ENCODE peak calls at places on chromosome 19, in ten cellular contexts. One of them, this sample, is unnamed.

GRCh38 chr19:48004236-48004635 is 9.8 kb downstream of the ELSPBP1 start:
- DNase-seq in CD8-positive, alpha-beta memory T cell: no peak
- DNase-seq in adrenal gland: no peak
- DNase-seq in tibial nerve: no peak
- DNase-seq in heart left ventricle: no peak
- DNase-seq in neural progenitor cell: no peak
- DNase-seq in IMR-90: no peak
- DNase-seq in colonic mucosa: no peak
- DNase-seq in hepatocyte: no peak
- DNase-seq in naive thymus-derived CD4-positive, alpha-beta T cell: no peak
- DNase-seq in this sample: no peak

GRCh38 chr19:35995655-35995993 is 636 bp downstream of the SDHAF1 start:
- DNase-seq in CD8-positive, alpha-beta memory T cell: peak
- DNase-seq in adrenal gland: peak
- DNase-seq in tibial nerve: no peak
- DNase-seq in heart left ventricle: peak
- DNase-seq in neural progenitor cell: peak
- DNase-seq in IMR-90: peak
- DNase-seq in colonic mucosa: peak
- DNase-seq in hepatocyte: peak
- DNase-seq in naive thymus-derived CD4-positive, alpha-beta T cell: peak
- DNase-seq in this sample: peak

GRCh38 chr19:48396871-48397176 is 3.4 kb downstream of the GRIN2D start:
- DNase-seq in CD8-positive, alpha-beta memory T cell: no peak
- DNase-seq in adrenal gland: no peak
- DNase-seq in tibial nerve: no peak
- DNase-seq in heart left ventricle: no peak
- DNase-seq in neural progenitor cell: no peak
- DNase-seq in IMR-90: no peak
- DNase-seq in colonic mucosa: no peak
- DNase-seq in hepatocyte: no peak
- DNase-seq in naive thymus-derived CD4-positive, alpha-beta T cell: no peak
- DNase-seq in this sample: no peak

GRCh38 chr19:15928321-15928720 is 6.0 kb downstream of the CYP4F11 start:
- DNase-seq in CD8-positive, alpha-beta memory T cell: no peak
- DNase-seq in adrenal gland: no peak
- DNase-seq in tibial nerve: no peak
- DNase-seq in heart left ventricle: no peak
- DNase-seq in neural progenitor cell: no peak
- DNase-seq in IMR-90: no peak
- DNase-seq in colonic mucosa: no peak
- DNase-seq in hepatocyte: no peak
- DNase-seq in naive thymus-derived CD4-positive, alpha-beta T cell: no peak
- DNase-seq in this sample: no peak

GRCh38 chr19:10516064-10516385 is 1.2 kb downstream of the S1PR5 start:
- DNase-seq in CD8-positive, alpha-beta memory T cell: peak
- DNase-seq in adrenal gland: no peak
- DNase-seq in tibial nerve: no peak
- DNase-seq in heart left ventricle: no peak
- DNase-seq in neural progenitor cell: no peak
- DNase-seq in IMR-90: no peak
- DNase-seq in colonic mucosa: no peak
- DNase-seq in hepatocyte: no peak
- DNase-seq in naive thymus-derived CD4-positive, alpha-beta T cell: no peak
- DNase-seq in this sample: no peak

GRCh38 chr19:1131718-1132552 is 28.1 kb downstream of the GPX4 start:
- DNase-seq in CD8-positive, alpha-beta memory T cell: peak
- DNase-seq in adrenal gland: peak
- DNase-seq in tibial nerve: peak
- DNase-seq in heart left ventricle: peak
- DNase-seq in neural progenitor cell: peak
- DNase-seq in IMR-90: peak
- DNase-seq in colonic mucosa: peak
- DNase-seq in hepatocyte: peak
- DNase-seq in naive thymus-derived CD4-positive, alpha-beta T cell: peak
- DNase-seq in this sample: peak

GRCh38 chr19:35248310-35249145 is at the start of gene LSR:
- DNase-seq in CD8-positive, alpha-beta memory T cell: peak
- DNase-seq in adrenal gland: peak
- DNase-seq in tibial nerve: no peak
- DNase-seq in heart left ventricle: peak
- DNase-seq in neural progenitor cell: peak
- DNase-seq in IMR-90: no peak
- DNase-seq in colonic mucosa: peak
- DNase-seq in hepatocyte: peak
- DNase-seq in naive thymus-derived CD4-positive, alpha-beta T cell: peak
- DNase-seq in this sample: peak

GRCh38 chr19:13329766-13330165 is 176.5 kb downstream of the CACNA1A start:
- DNase-seq in CD8-positive, alpha-beta memory T cell: no peak
- DNase-seq in adrenal gland: no peak
- DNase-seq in tibial nerve: no peak
- DNase-seq in heart left ventricle: no peak
- DNase-seq in neural progenitor cell: no peak
- DNase-seq in IMR-90: peak
- DNase-seq in colonic mucosa: no peak
- DNase-seq in hepatocyte: no peak
- DNase-seq in naive thymus-derived CD4-positive, alpha-beta T cell: no peak
- DNase-seq in this sample: no peak

DNA sequence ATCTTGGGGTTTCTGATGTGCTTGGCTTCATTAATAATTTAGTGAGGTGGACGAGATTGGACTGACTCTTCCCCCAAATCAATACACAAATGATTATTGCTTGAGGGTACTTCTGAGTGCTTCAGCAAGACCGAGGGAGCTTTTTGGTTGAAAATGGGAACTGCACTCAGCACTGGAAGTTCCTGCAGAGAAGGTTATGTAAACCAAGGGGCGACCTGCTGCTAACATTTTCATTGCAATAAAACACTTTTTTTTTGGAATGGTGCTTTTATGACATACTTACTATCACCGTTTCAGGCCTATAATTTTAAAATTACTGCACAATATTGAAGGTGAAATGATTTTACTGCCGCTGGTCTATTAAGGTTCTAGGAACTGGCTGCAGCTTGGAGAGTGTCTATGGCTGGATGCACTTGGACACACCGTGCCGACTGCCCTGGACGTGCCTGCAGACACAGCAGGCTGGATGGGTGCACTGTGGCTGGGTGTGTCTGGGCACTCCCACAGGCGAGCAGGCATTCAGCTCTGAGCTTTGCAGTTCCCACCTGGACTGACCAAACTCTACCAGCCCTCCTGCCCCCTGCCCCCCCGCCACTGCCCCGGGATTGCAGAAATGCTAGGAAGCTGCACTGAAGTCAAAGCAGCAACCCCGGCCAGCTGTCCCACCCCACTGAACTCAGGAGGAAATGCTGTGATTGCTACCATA is 7.1 kb upstream of the LRP3 start:
- DNase-seq in CD8-positive, alpha-beta memory T cell: no peak
- DNase-seq in adrenal gland: no peak
- DNase-seq in tibial nerve: no peak
- DNase-seq in heart left ventricle: no peak
- DNase-seq in neural progenitor cell: no peak
- DNase-seq in IMR-90: no peak
- DNase-seq in colonic mucosa: peak
- DNase-seq in hepatocyte: no peak
- DNase-seq in naive thymus-derived CD4-positive, alpha-beta T cell: no peak
- DNase-seq in this sample: no peak
- H3K4me3 ChIP-seq in CD8-positive, alpha-beta memory T cell: no peak
- H3K4me3 ChIP-seq in adrenal gland: no peak
- H3K4me3 ChIP-seq in tibial nerve: no peak
- H3K4me3 ChIP-seq in heart left ventricle: no peak
- H3K4me3 ChIP-seq in neural progenitor cell: no peak
- H3K4me3 ChIP-seq in IMR-90: no peak
- H3K4me3 ChIP-seq in colonic mucosa: no peak
- H3K4me3 ChIP-seq in hepatocyte: no peak
- H3K4me3 ChIP-seq in naive thymus-derived CD4-positive, alpha-beta T cell: no peak
- H3K4me3 ChIP-seq in this sample: no peak

GRCh38 chr19:55078996-55079395 is 3.3 kb downstream of the EPS8L1 start:
- DNase-seq in CD8-positive, alpha-beta memory T cell: no peak
- DNase-seq in adrenal gland: no peak
- DNase-seq in tibial nerve: no peak
- DNase-seq in heart left ventricle: no peak
- DNase-seq in neural progenitor cell: no peak
- DNase-seq in IMR-90: no peak
- DNase-seq in colonic mucosa: no peak
- DNase-seq in hepatocyte: peak
- DNase-seq in naive thymus-derived CD4-positive, alpha-beta T cell: no peak
- DNase-seq in this sample: no peak

GRCh38 chr19:55075366-55075998 is at the start of gene EPS8L1:
- DNase-seq in CD8-positive, alpha-beta memory T cell: no peak
- DNase-seq in adrenal gland: no peak
- DNase-seq in tibial nerve: no peak
- DNase-seq in heart left ventricle: no peak
- DNase-seq in neural progenitor cell: no peak
- DNase-seq in IMR-90: no peak
- DNase-seq in colonic mucosa: peak
- DNase-seq in hepatocyte: peak
- DNase-seq in naive thymus-derived CD4-positive, alpha-beta T cell: no peak
- DNase-seq in this sample: peak

GRCh38 chr19:55077106-55077505 is 1.4 kb downstream of the EPS8L1 start:
- DNase-seq in CD8-positive, alpha-beta memory T cell: no peak
- DNase-seq in adrenal gland: no peak
- DNase-seq in tibial nerve: no peak
- DNase-seq in heart left ventricle: no peak
- DNase-seq in neural progenitor cell: no peak
- DNase-seq in IMR-90: no peak
- DNase-seq in colonic mucosa: no peak
- DNase-seq in hepatocyte: no peak
- DNase-seq in naive thymus-derived CD4-positive, alpha-beta T cell: no peak
- DNase-seq in this sample: no peak

GRCh38 chr19:55079400-55080038 is 3.9 kb downstream of the EPS8L1 start:
- DNase-seq in CD8-positive, alpha-beta memory T cell: no peak
- DNase-seq in adrenal gland: no peak
- DNase-seq in tibial nerve: no peak
- DNase-seq in heart left ventricle: no peak
- DNase-seq in neural progenitor cell: no peak
- DNase-seq in IMR-90: no peak
- DNase-seq in colonic mucosa: no peak
- DNase-seq in hepatocyte: peak
- DNase-seq in naive thymus-derived CD4-positive, alpha-beta T cell: no peak
- DNase-seq in this sample: no peak

DNA sequence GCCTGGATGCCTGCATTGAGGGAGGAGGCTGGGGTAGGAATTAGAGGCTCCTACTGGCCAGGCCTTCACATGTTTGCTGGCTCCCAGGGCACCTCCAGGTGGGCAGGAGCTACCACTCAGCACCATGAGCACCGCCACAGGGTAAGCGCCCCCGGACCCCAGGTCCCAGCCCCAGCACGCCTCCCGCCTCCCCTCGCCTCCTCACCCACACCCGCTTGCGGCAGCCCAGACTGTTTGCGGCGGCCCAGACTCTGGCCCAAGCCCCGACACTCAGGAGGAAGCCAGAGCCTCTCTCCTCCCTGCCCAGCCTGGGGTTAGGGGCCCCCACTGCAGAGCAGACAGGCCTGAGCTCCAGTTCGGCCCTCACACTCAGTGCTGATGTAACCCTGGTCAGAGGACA is 652 bp downstream of the EPS8L1 start:
- DNase-seq in CD8-positive, alpha-beta memory T cell: no peak
- DNase-seq in adrenal gland: no peak
- DNase-seq in tibial nerve: no peak
- DNase-seq in heart left ventricle: no peak
- DNase-seq in neural progenitor cell: no peak
- DNase-seq in IMR-90: no peak
- DNase-seq in colonic mucosa: no peak
- DNase-seq in hepatocyte: no peak
- DNase-seq in naive thymus-derived CD4-positive, alpha-beta T cell: no peak
- DNase-seq in this sample: peak
- H3K4me3 ChIP-seq in CD8-positive, alpha-beta memory T cell: no peak
- H3K4me3 ChIP-seq in adrenal gland: no peak
- H3K4me3 ChIP-seq in tibial nerve: no peak
- H3K4me3 ChIP-seq in heart left ventricle: no peak
- H3K4me3 ChIP-seq in neural progenitor cell: no peak
- H3K4me3 ChIP-seq in IMR-90: no peak
- H3K4me3 ChIP-seq in colonic mucosa: no peak
- H3K4me3 ChIP-seq in hepatocyte: no peak
- H3K4me3 ChIP-seq in naive thymus-derived CD4-positive, alpha-beta T cell: no peak
- H3K4me3 ChIP-seq in this sample: no peak

GRCh38 chr19:8336665-8337064 is 6.4 kb downstream of the KANK3 start:
- DNase-seq in CD8-positive, alpha-beta memory T cell: no peak
- DNase-seq in adrenal gland: no peak
- DNase-seq in tibial nerve: no peak
- DNase-seq in heart left ventricle: no peak
- DNase-seq in neural progenitor cell: no peak
- DNase-seq in IMR-90: no peak
- DNase-seq in colonic mucosa: no peak
- DNase-seq in hepatocyte: no peak
- DNase-seq in naive thymus-derived CD4-positive, alpha-beta T cell: no peak
- DNase-seq in this sample: peak

GRCh38 chr19:8333771-8334457 is 9.1 kb downstream of the KANK3 start:
- DNase-seq in CD8-positive, alpha-beta memory T cell: no peak
- DNase-seq in adrenal gland: no peak
- DNase-seq in tibial nerve: no peak
- DNase-seq in heart left ventricle: no peak
- DNase-seq in neural progenitor cell: peak
- DNase-seq in IMR-90: no peak
- DNase-seq in colonic mucosa: no peak
- DNase-seq in hepatocyte: no peak
- DNase-seq in naive thymus-derived CD4-positive, alpha-beta T cell: no peak
- DNase-seq in this sample: no peak

GRCh38 chr19:8334458-8335342 is 8.4 kb downstream of the KANK3 start:
- DNase-seq in CD8-positive, alpha-beta memory T cell: no peak
- DNase-seq in adrenal gland: peak
- DNase-seq in tibial nerve: no peak
- DNase-seq in heart left ventricle: peak
- DNase-seq in neural progenitor cell: peak
- DNase-seq in IMR-90: peak
- DNase-seq in colonic mucosa: peak
- DNase-seq in hepatocyte: peak
- DNase-seq in naive thymus-derived CD4-positive, alpha-beta T cell: no peak
- DNase-seq in this sample: peak

GRCh38 chr19:8336072-8336569 is 6.9 kb downstream of the KANK3 start:
- DNase-seq in CD8-positive, alpha-beta memory T cell: no peak
- DNase-seq in adrenal gland: no peak
- DNase-seq in tibial nerve: no peak
- DNase-seq in heart left ventricle: no peak
- DNase-seq in neural progenitor cell: peak
- DNase-seq in IMR-90: no peak
- DNase-seq in colonic mucosa: no peak
- DNase-seq in hepatocyte: no peak
- DNase-seq in naive thymus-derived CD4-positive, alpha-beta T cell: no peak
- DNase-seq in this sample: no peak

DNA sequence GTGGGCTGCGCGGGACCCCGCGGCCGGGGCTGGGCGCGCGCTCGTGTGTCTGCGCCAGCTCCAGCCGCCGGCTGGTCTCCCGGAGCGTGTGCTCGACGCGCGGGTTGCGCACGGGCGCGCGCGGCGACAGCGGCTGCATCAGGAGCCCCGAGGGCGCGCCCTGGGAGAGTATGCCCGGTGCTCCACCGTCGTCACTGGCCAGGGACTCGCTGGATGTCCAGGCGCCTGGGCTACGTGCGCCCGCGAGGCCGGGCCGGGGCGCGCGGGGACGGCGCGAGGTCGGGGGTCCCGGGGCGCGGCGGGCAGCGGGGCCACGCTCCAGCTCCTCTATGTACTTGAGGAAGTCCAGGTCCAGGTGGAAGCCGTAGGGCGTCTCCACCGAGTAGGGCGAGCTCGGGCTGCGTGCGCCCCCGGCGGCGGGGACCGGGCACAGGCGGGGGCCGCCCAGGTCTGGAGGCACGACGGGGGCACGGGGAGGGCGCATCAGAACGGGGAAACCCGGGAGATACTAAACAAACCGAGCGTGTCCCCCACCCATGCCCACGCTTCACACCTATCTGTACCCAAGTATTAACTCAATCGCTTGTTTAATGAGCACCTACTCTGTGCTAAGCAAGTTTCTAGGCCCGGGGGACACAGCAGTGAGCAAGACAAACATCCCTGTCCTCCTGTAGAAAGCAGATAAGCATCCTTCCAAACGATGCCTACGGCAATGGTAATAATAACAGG is 7.6 kb downstream of the KANK3 start:
- DNase-seq in CD8-positive, alpha-beta memory T cell: no peak
- DNase-seq in adrenal gland: no peak
- DNase-seq in tibial nerve: no peak
- DNase-seq in heart left ventricle: no peak
- DNase-seq in neural progenitor cell: no peak
- DNase-seq in IMR-90: no peak
- DNase-seq in colonic mucosa: no peak
- DNase-seq in hepatocyte: no peak
- DNase-seq in naive thymus-derived CD4-positive, alpha-beta T cell: no peak
- DNase-seq in this sample: peak
- H3K4me3 ChIP-seq in CD8-positive, alpha-beta memory T cell: no peak
- H3K4me3 ChIP-seq in adrenal gland: no peak
- H3K4me3 ChIP-seq in tibial nerve: peak
- H3K4me3 ChIP-seq in heart left ventricle: peak
- H3K4me3 ChIP-seq in neural progenitor cell: peak
- H3K4me3 ChIP-seq in IMR-90: peak
- H3K4me3 ChIP-seq in colonic mucosa: peak
- H3K4me3 ChIP-seq in hepatocyte: no peak
- H3K4me3 ChIP-seq in naive thymus-derived CD4-positive, alpha-beta T cell: no peak
- H3K4me3 ChIP-seq in this sample: peak

DNA sequence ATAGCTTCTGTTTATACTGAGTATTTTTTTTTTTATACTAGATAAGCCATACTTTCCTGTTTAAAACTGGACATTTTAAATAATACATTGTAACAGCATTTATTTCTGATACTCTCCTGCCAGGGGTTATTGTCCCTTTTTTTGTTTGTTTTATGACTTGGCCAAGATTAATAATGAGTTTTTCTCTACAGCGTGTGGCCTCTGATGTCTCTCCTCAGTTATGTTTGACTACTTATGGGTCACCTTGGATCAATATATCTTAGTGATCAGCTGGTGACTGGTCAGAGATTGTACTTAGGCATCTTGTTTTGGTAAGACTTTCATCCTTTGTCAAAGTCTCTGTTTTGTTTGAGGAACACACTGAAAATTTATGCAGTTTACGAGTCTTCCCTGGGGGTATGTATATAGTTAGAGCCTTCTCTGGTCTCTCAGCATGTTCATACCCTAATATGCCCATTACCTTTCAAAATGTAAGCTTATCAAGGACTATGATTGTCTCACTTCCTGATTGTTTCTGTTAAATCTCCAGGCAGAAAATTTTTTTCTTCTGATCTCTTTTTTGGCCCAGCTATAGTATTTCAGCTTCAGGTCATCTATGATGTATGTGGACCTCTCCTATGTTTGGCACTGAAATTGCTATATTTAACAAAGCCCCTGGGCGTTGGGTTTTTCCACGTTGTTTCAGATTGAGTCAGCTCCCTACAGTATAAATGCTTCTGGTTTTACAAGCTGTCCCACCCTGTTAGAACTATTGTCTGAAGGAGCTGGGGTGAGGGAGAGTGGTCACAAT is 87.9 kb downstream of the URI1 start:
- DNase-seq in CD8-positive, alpha-beta memory T cell: no peak
- DNase-seq in adrenal gland: no peak
- DNase-seq in tibial nerve: no peak
- DNase-seq in heart left ventricle: no peak
- DNase-seq in neural progenitor cell: no peak
- DNase-seq in IMR-90: peak
- DNase-seq in colonic mucosa: no peak
- DNase-seq in hepatocyte: no peak
- DNase-seq in naive thymus-derived CD4-positive, alpha-beta T cell: no peak
- DNase-seq in this sample: no peak
- H3K4me3 ChIP-seq in CD8-positive, alpha-beta memory T cell: no peak
- H3K4me3 ChIP-seq in adrenal gland: no peak
- H3K4me3 ChIP-seq in tibial nerve: no peak
- H3K4me3 ChIP-seq in heart left ventricle: no peak
- H3K4me3 ChIP-seq in neural progenitor cell: no peak
- H3K4me3 ChIP-seq in IMR-90: no peak
- H3K4me3 ChIP-seq in colonic mucosa: no peak
- H3K4me3 ChIP-seq in hepatocyte: no peak
- H3K4me3 ChIP-seq in naive thymus-derived CD4-positive, alpha-beta T cell: no peak
- H3K4me3 ChIP-seq in this sample: no peak

This sample was measured in pancreas.